ENCODE peak calls at places on chromosomes 5 and 9, in four cellular contexts. U is fibroblast of lung, D is GM12878, B is MCF 10A. C is an unnamed sample.

GRCh38 chr9:32431196-32431595 is 46.8 kb downstream of the ACO1 start:
- DNase-seq in U (no peak), D (no peak), B (no peak), C (no peak)

GRCh38 chr9:70778568-70778967 is 342.9 kb downstream of the TRPM3 start:
- DNase-seq in U (no peak), D (no peak), B (no peak), C (no peak)

GRCh38 chr9:135085830-135086546 is 1.5 kb upstream of the OLFM1 start:
- DNase-seq in U (peak), D (no peak), B (peak), C (peak)

GRCh38 chr9:104280216-104280585 is 186.1 kb downstream of the SMC2 start:
- DNase-seq in U (no peak), D (no peak), B (no peak), C (no peak)

GRCh38 chr9:92094655-92095054 is 20.6 kb downstream of the SPTLC1 start:
- DNase-seq in U (no peak), D (no peak), B (no peak), C (peak)

GRCh38 chr5:43547532-43547931 is 9.3 kb downstream of the PAIP1 start:
- DNase-seq in U (no peak), D (no peak), B (no peak), C (no peak)

GRCh38 chr9:124381073-124381945 is 33.9 kb downstream of the PSMB7 start:
- DNase-seq in U (no peak), D (no peak), B (peak), C (peak)

GRCh38 chr9:31573561-31573960 is 810.9 kb upstream of the ACO1 start:
- DNase-seq in U (no peak), D (no peak), B (no peak), C (no peak)

GRCh38 chr5:120382813-120383212 is 81.3 kb upstream of the PRR16 start:
- DNase-seq in U (no peak), D (no peak), B (no peak), C (no peak)

GRCh38 chr9:27117489-27118135 is 8.6 kb downstream of the TEK start:
- DNase-seq in U (peak), D (no peak), B (peak), C (no peak)

GRCh38 chr5:173480896-173481295 is 135.6 kb downstream of the BOD1 start:
- DNase-seq in U (no peak), D (no peak), B (no peak), C (no peak)

GRCh38 chr9:34451545-34451944 is 6.8 kb downstream of the FAM219A start:
- DNase-seq in U (peak), D (no peak), B (no peak), C (peak)

GRCh38 chr9:34457266-34458012 is 931 bp downstream of the FAM219A start:
- DNase-seq in U (peak), D (no peak), B (peak), C (peak)

GRCh38 chr9:34456746-34457145 is 1.6 kb downstream of the FAM219A start:
- DNase-seq in U (no peak), D (no peak), B (no peak), C (no peak)

GRCh38 chr9:34452568-34452967 is 5.8 kb downstream of the FAM219A start:
- DNase-seq in U (no peak), D (no peak), B (no peak), C (no peak)

GRCh38 chr9:34454571-34455065 is 3.8 kb downstream of the FAM219A start:
- DNase-seq in U (peak), D (no peak), B (peak), C (peak)
- TF ChIP-seq CTCF in U (peak), D (no peak), B (no peak), C (no peak)

DNA sequence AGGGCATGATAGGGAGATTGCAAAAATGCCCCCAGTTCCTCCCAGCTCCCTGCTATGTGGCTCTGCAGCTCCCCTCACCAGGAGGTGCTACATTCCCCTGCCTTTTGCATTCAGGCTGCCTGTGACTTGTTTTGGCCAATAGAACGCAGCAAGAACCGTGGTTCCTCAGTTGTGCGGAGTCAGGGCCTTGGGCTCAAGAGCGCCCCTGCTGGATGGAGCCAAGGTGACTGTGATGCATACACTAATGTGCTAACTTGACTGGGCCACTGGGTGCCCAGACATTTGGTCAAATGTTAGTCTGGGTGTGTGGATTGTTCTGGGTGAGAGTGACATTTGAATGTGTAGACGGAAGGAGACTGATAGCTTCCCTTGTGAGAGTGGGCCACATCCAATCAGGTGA is 123.3 kb upstream of the MVB12B start:
- DNase-seq in U (no peak), D (no peak), B (no peak), C (peak)
- TF ChIP-seq CTCF in U (peak), D (peak), B (peak), C (no peak)

DNA sequence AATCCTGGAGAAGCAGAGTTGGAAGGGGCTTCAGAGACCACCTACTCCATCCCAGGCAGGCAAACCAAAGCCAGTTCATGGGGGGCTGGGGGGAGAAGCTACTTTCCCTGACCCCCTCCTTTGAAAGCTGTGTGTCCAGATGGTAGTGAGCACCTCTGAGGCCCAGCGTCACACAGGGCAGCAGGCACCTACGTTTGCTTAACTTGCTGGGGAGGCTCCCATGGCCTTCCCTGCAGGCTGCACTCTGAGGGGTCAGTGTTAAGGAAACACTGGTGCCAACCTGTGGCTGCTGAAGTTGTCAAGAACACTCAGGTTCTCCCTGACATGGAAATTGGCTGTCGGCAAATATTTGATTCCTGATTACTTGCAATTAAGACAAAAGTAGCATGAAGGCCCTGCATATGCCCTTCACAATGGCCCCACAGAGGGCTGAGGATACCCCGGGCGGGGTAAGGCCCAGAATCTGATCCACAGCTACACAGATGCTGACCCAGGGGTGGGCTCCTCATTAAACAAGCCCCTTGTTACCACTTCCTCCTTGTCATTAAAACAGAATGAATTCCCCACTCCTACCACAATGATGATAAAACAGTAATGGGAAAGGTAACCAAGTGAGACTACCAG is 208.5 kb downstream of the FSTL4 start:
- DNase-seq in U (no peak), D (no peak), B (no peak), C (no peak)
- TF ChIP-seq CTCF in U (no peak), D (no peak), B (no peak), C (no peak)

DNA sequence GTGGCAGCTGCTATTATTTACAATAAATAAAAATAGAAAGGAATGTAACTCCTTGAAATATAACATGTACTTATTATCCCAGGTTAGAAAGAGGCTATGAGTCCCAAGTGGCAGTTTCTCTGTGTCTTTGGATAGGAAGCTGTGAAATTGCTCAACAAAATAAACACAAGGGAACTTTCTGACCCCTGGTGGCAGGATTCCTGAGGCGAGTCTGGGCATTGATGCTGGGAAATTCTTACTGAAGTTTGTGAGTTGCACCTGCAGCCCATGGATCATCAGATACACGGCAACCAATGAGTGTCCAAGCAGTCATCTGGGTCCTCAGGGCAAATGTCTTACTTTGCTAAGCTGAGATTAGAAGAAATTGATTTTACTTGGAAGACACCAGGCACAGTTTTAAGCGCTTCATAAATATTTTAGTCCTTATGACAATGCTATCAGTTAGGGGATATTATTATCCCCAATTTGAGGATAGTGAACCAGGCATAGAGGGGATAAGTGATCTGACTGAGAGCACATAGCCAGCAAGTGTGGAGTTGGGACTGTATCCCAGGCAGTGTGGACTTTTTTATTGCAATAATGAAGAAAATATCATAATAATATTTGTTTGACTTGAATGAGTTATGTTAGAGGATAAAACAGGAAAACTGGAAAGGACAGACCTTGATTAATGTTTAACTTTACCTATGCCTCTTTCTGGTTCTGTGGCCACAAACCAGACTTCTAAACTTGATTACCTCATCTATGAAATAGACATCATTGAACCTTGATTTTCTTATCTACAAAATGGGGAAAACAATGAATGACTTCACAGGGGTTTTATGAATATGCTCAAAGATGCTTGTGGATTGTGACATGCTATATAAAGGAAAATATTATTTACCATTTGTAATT is 265.5 kb upstream of the ADAMTSL1 start:
- DNase-seq in U (peak), D (no peak), B (peak), C (peak)
- TF ChIP-seq CTCF in U (peak), D (peak), B (peak), C (no peak)

GRCh38 chr5:159257007-159257406 is 6.1 kb upstream of the UBLCP1 start:
- DNase-seq in U (no peak), D (no peak), B (no peak), C (no peak)

GRCh38 chr5:159262859-159263568 is at the start of gene UBLCP1:
- DNase-seq in U (peak), D (peak), B (peak), C (peak)

GRCh38 chr5:159262472-159262858 is 625 bp upstream of the UBLCP1 start:
- DNase-seq in U (no peak), D (no peak), B (no peak), C (no peak)

GRCh38 chr5:159257629-159258283 is 5.3 kb upstream of the UBLCP1 start:
- DNase-seq in U (no peak), D (no peak), B (no peak), C (no peak)

GRCh38 chr5:159258361-159258760 is 4.7 kb upstream of the UBLCP1 start:
- DNase-seq in U (no peak), D (no peak), B (no peak), C (no peak)
- TF ChIP-seq CTCF in U (no peak), D (no peak), B (no peak), C (no peak)

GRCh38 chr5:77282337-77283027 is 72.0 kb downstream of the PDE8B start:
- DNase-seq in U (peak), D (no peak), B (peak), C (no peak)
- TF ChIP-seq CTCF in U (peak), D (no peak), B (peak), C (no peak)

GRCh38 chr9:136996361-136997281 is at the start of gene CLIC3:
- DNase-seq in U (no peak), D (no peak), B (peak), C (peak)

GRCh38 chr9:136995772-136996308 is 528 bp downstream of the CLIC3 start:
- DNase-seq in U (peak), D (no peak), B (peak), C (no peak)

GRCh38 chr9:136995370-136995769 is 998 bp downstream of the CLIC3 start:
- DNase-seq in U (no peak), D (no peak), B (no peak), C (no peak)

GRCh38 chr9:136997355-136997754 is 987 bp upstream of the CLIC3 start:
- DNase-seq in U (no peak), D (no peak), B (no peak), C (no peak)

GRCh38 chr9:136997830-136998234 is 1.5 kb upstream of the CLIC3 start:
- DNase-seq in U (no peak), D (no peak), B (no peak), C (peak)
- TF ChIP-seq CTCF in U (peak), D (no peak), B (no peak), C (no peak)

C was measured in activated CD8-positive, alpha-beta T cell treated with anti-CD3 and anti-CD28 coated beads for 36 hours.